ENCODE peak calls at places on chromosomes 4 and X, in nine cellular contexts. One of them, this sample, is unnamed.

GRCh38 chr4:102620697-102621497 is 119.7 kb downstream of the NFKB1 start:
- DNase-seq in endothelial cell: no peak
- DNase-seq in ovary: no peak
- DNase-seq in suprapubic skin: no peak
- DNase-seq in fibroblast of mammary gland: peak
- DNase-seq in WTC11: no peak
- DNase-seq in lower leg skin: no peak
- DNase-seq in neural progenitor cell: peak
- DNase-seq in DND-41: peak
- DNase-seq in this sample: peak

GRCh38 chr4:7124643-7125442 is 57.0 kb upstream of the GRPEL1 start:
- DNase-seq in WTC11: no peak
- DNase-seq in lower leg skin: peak
- DNase-seq in fibroblast of mammary gland: peak
- DNase-seq in ovary: peak
- DNase-seq in neural progenitor cell: no peak
- DNase-seq in endothelial cell: no peak
- DNase-seq in suprapubic skin: no peak
- DNase-seq in DND-41: no peak
- DNase-seq in this sample: no peak

GRCh38 chrX:74535211-74535621 is 79.2 kb downstream of the RLIM start:
- DNase-seq in lower leg skin: no peak
- DNase-seq in fibroblast of mammary gland: peak
- DNase-seq in DND-41: no peak
- DNase-seq in endothelial cell: peak
- DNase-seq in neural progenitor cell: peak
- DNase-seq in WTC11: peak
- DNase-seq in suprapubic skin: no peak
- DNase-seq in ovary: peak
- DNase-seq in this sample: no peak

GRCh38 chrX:40121618-40122017 is 23.9 kb upstream of the BCOR start:
- DNase-seq in ovary: no peak
- DNase-seq in WTC11: no peak
- DNase-seq in suprapubic skin: no peak
- DNase-seq in fibroblast of mammary gland: no peak
- DNase-seq in neural progenitor cell: no peak
- DNase-seq in endothelial cell: no peak
- DNase-seq in DND-41: no peak
- DNase-seq in lower leg skin: no peak
- DNase-seq in this sample: no peak

GRCh38 chrX:139112432-139112831 is 400.9 kb upstream of the FGF13 start:
- DNase-seq in neural progenitor cell: no peak
- DNase-seq in lower leg skin: no peak
- DNase-seq in suprapubic skin: no peak
- DNase-seq in WTC11: no peak
- DNase-seq in endothelial cell: no peak
- DNase-seq in ovary: no peak
- DNase-seq in fibroblast of mammary gland: peak
- DNase-seq in DND-41: no peak
- DNase-seq in this sample: no peak

GRCh38 chr4:7135389-7135746 is 57.0 kb upstream of the SORCS2 start:
- DNase-seq in fibroblast of mammary gland: peak
- DNase-seq in suprapubic skin: no peak
- DNase-seq in endothelial cell: no peak
- DNase-seq in neural progenitor cell: no peak
- DNase-seq in lower leg skin: no peak
- DNase-seq in DND-41: no peak
- DNase-seq in WTC11: no peak
- DNase-seq in ovary: no peak
- DNase-seq in this sample: no peak

GRCh38 chr4:8215001-8215427 is 15.9 kb downstream of the SH3TC1 start:
- DNase-seq in WTC11: no peak
- DNase-seq in suprapubic skin: no peak
- DNase-seq in neural progenitor cell: no peak
- DNase-seq in fibroblast of mammary gland: peak
- DNase-seq in lower leg skin: no peak
- DNase-seq in ovary: peak
- DNase-seq in DND-41: no peak
- DNase-seq in endothelial cell: no peak
- DNase-seq in this sample: no peak

GRCh38 chrX:154378059-154378798 is 866 bp upstream of the EMD start:
- DNase-seq in DND-41: peak
- DNase-seq in endothelial cell: peak
- DNase-seq in ovary: peak
- DNase-seq in neural progenitor cell: no peak
- DNase-seq in lower leg skin: peak
- DNase-seq in WTC11: peak
- DNase-seq in suprapubic skin: no peak
- DNase-seq in fibroblast of mammary gland: peak
- DNase-seq in this sample: peak

GRCh38 chr4:99490286-99490685 is 20.5 kb upstream of the C4orf17 start:
- DNase-seq in neural progenitor cell: no peak
- DNase-seq in endothelial cell: no peak
- DNase-seq in DND-41: no peak
- DNase-seq in ovary: no peak
- DNase-seq in suprapubic skin: no peak
- DNase-seq in fibroblast of mammary gland: no peak
- DNase-seq in WTC11: no peak
- DNase-seq in lower leg skin: no peak
- DNase-seq in this sample: no peak

GRCh38 chr4:77073106-77073858 is 2.5 kb downstream of the CCNI start:
- DNase-seq in DND-41: no peak
- DNase-seq in suprapubic skin: no peak
- DNase-seq in endothelial cell: no peak
- DNase-seq in ovary: no peak
- DNase-seq in WTC11: no peak
- DNase-seq in neural progenitor cell: no peak
- DNase-seq in fibroblast of mammary gland: peak
- DNase-seq in lower leg skin: no peak
- DNase-seq in this sample: no peak

GRCh38 chr4:8779371-8779988 is 92.2 kb downstream of the HMX1 start:
- DNase-seq in lower leg skin: no peak
- DNase-seq in DND-41: no peak
- DNase-seq in suprapubic skin: no peak
- DNase-seq in ovary: no peak
- DNase-seq in WTC11: no peak
- DNase-seq in neural progenitor cell: no peak
- DNase-seq in fibroblast of mammary gland: no peak
- DNase-seq in endothelial cell: no peak
- DNase-seq in this sample: no peak

GRCh38 chrX:143058096-143058495 is 32.4 kb downstream of the SPANXN4 start:
- DNase-seq in neural progenitor cell: peak
- DNase-seq in ovary: no peak
- DNase-seq in DND-41: no peak
- DNase-seq in WTC11: no peak
- DNase-seq in suprapubic skin: no peak
- DNase-seq in endothelial cell: no peak
- DNase-seq in fibroblast of mammary gland: no peak
- DNase-seq in lower leg skin: no peak
- DNase-seq in this sample: no peak

GRCh38 chr4:106530816-106531215 is 162.2 kb upstream of the GIMD1 start:
- DNase-seq in fibroblast of mammary gland: peak
- DNase-seq in lower leg skin: no peak
- DNase-seq in suprapubic skin: no peak
- DNase-seq in endothelial cell: no peak
- DNase-seq in DND-41: no peak
- DNase-seq in neural progenitor cell: no peak
- DNase-seq in ovary: no peak
- DNase-seq in WTC11: no peak
- DNase-seq in this sample: no peak

GRCh38 chr4:5780831-5781480 is 70.0 kb downstream of the EVC start:
- DNase-seq in ovary: no peak
- DNase-seq in suprapubic skin: no peak
- DNase-seq in WTC11: no peak
- DNase-seq in lower leg skin: no peak
- DNase-seq in fibroblast of mammary gland: peak
- DNase-seq in endothelial cell: no peak
- DNase-seq in neural progenitor cell: no peak
- DNase-seq in DND-41: no peak
- DNase-seq in this sample: no peak

GRCh38 chr4:5772528-5773270 is 61.7 kb downstream of the EVC start:
- DNase-seq in ovary: no peak
- DNase-seq in WTC11: no peak
- DNase-seq in lower leg skin: no peak
- DNase-seq in DND-41: no peak
- DNase-seq in suprapubic skin: no peak
- DNase-seq in endothelial cell: no peak
- DNase-seq in neural progenitor cell: no peak
- DNase-seq in fibroblast of mammary gland: no peak
- DNase-seq in this sample: no peak

GRCh38 chr4:5774416-5775056 is 63.5 kb downstream of the EVC start:
- DNase-seq in DND-41: no peak
- DNase-seq in lower leg skin: no peak
- DNase-seq in ovary: no peak
- DNase-seq in WTC11: no peak
- DNase-seq in endothelial cell: no peak
- DNase-seq in neural progenitor cell: no peak
- DNase-seq in fibroblast of mammary gland: no peak
- DNase-seq in suprapubic skin: no peak
- DNase-seq in this sample: no peak

GRCh38 chr4:5773271-5773555 is 62.2 kb downstream of the EVC start:
- DNase-seq in DND-41: no peak
- DNase-seq in neural progenitor cell: no peak
- DNase-seq in endothelial cell: no peak
- DNase-seq in lower leg skin: no peak
- DNase-seq in WTC11: no peak
- DNase-seq in suprapubic skin: no peak
- DNase-seq in fibroblast of mammary gland: peak
- DNase-seq in ovary: no peak
- DNase-seq in this sample: no peak

GRCh38 chr4:5776510-5776909 is 65.5 kb downstream of the EVC start:
- DNase-seq in DND-41: no peak
- DNase-seq in WTC11: no peak
- DNase-seq in suprapubic skin: no peak
- DNase-seq in fibroblast of mammary gland: no peak
- DNase-seq in ovary: no peak
- DNase-seq in endothelial cell: no peak
- DNase-seq in neural progenitor cell: no peak
- DNase-seq in lower leg skin: no peak
- DNase-seq in this sample: no peak
- TF ChIP-seq CTCF in DND-41: no peak
- TF ChIP-seq CTCF in WTC11: no peak
- TF ChIP-seq CTCF in suprapubic skin: no peak
- TF ChIP-seq CTCF in fibroblast of mammary gland: no peak
- TF ChIP-seq CTCF in ovary: no peak
- TF ChIP-seq CTCF in endothelial cell: no peak
- TF ChIP-seq CTCF in neural progenitor cell: no peak
- TF ChIP-seq CTCF in lower leg skin: no peak
- TF ChIP-seq CTCF in this sample: no peak

DNA sequence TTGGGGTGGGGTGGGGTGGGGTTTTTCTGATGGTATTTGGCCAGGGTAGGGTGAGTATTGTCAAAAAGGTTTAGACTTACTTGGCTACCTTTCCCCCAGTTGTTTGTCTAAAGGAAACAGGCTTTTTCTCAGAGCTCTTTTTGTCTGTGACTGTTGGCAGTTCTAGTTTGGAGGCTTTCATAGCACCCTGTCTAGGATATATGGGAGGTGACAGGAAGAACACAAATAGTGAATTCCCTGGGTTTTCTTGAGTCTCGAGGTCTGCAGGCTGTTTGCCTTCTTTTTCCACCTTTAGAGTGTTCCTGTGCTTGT is 13.5 kb downstream of the RPS6KA3 start:
- DNase-seq in fibroblast of mammary gland: no peak
- DNase-seq in suprapubic skin: no peak
- DNase-seq in ovary: no peak
- DNase-seq in DND-41: no peak
- DNase-seq in WTC11: no peak
- DNase-seq in endothelial cell: no peak
- DNase-seq in lower leg skin: no peak
- DNase-seq in neural progenitor cell: no peak
- DNase-seq in this sample: no peak
- TF ChIP-seq CTCF in fibroblast of mammary gland: no peak
- TF ChIP-seq CTCF in suprapubic skin: no peak
- TF ChIP-seq CTCF in ovary: no peak
- TF ChIP-seq CTCF in DND-41: no peak
- TF ChIP-seq CTCF in WTC11: no peak
- TF ChIP-seq CTCF in endothelial cell: no peak
- TF ChIP-seq CTCF in lower leg skin: no peak
- TF ChIP-seq CTCF in neural progenitor cell: no peak
- TF ChIP-seq CTCF in this sample: no peak

DNA sequence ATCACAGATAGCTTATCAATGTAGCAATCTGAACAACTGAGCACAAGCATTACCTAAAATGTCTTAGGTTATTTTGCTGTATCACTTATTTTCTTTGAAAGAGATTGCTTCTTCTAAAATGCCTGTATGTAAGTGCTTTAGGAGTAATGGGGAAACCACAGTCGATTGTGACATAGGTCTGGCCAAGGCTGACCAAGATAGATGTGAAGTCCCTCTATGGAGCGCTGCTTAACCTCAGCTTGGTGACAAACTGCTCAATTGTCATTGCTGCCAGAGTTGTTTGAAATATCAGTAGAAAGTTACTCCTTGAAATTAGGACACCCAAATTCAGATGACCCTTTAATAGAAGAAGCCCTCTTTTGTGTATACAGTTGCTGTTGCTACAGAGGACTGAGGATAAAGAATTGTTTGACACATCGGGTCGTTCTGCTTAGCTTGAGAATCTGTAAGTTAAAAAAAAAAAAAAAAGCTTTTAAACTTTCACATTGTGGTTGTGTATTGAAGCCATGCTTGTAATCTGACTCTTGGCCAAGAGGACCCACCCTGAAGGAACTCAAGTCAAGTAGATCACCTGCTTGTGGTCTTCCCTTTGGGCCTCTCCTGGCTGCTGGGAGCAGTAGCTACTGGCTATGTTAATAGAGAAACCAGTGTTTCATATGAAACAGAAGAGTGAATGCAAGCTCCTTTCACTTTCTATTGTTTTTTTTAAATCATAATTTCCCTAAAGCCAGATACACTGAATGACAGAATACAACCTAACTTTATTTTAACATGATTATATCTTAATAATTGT is 402.2 kb upstream of the NDST4 start:
- DNase-seq in ovary: no peak
- DNase-seq in DND-41: peak
- DNase-seq in fibroblast of mammary gland: no peak
- DNase-seq in lower leg skin: no peak
- DNase-seq in suprapubic skin: no peak
- DNase-seq in endothelial cell: no peak
- DNase-seq in neural progenitor cell: no peak
- DNase-seq in WTC11: no peak
- DNase-seq in this sample: no peak
- TF ChIP-seq CTCF in ovary: no peak
- TF ChIP-seq CTCF in DND-41: no peak
- TF ChIP-seq CTCF in fibroblast of mammary gland: no peak
- TF ChIP-seq CTCF in lower leg skin: no peak
- TF ChIP-seq CTCF in suprapubic skin: no peak
- TF ChIP-seq CTCF in endothelial cell: no peak
- TF ChIP-seq CTCF in neural progenitor cell: no peak
- TF ChIP-seq CTCF in WTC11: no peak
- TF ChIP-seq CTCF in this sample: no peak

DNA sequence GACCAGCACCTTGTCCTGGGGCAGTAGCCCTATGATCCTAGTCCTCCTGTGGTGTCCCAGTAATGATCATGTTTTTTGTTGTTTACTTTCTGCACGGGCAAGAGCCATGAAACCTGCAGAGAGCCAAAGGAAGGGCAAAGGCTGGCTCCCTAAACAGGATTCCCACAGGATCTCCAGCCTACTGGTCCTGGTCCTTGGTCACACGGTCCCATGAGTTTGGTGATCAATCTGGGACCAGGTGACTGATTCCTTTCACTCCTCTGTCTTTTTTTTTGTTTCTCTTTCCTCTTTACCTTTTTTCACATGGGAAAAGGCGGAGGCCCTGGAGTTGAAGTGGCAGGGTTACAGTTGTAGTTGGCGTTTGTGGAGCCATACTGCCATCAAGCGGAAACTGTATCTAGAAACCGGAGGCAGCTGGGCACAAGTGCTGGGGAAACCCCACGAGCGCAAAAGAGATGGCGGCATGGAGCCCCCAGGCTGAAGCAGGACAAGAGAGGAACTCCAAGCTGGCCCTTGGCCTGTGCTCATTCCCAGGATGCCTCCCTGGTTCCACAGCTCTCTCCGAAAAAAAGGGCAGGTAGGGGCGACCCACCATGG is 34.6 kb downstream of the NBDY start:
- DNase-seq in ovary: peak
- DNase-seq in DND-41: no peak
- DNase-seq in neural progenitor cell: peak
- DNase-seq in endothelial cell: no peak
- DNase-seq in fibroblast of mammary gland: peak
- DNase-seq in lower leg skin: no peak
- DNase-seq in suprapubic skin: peak
- DNase-seq in WTC11: no peak
- DNase-seq in this sample: no peak
- TF ChIP-seq CTCF in ovary: peak
- TF ChIP-seq CTCF in DND-41: no peak
- TF ChIP-seq CTCF in neural progenitor cell: peak
- TF ChIP-seq CTCF in endothelial cell: no peak
- TF ChIP-seq CTCF in fibroblast of mammary gland: peak
- TF ChIP-seq CTCF in lower leg skin: no peak
- TF ChIP-seq CTCF in suprapubic skin: no peak
- TF ChIP-seq CTCF in WTC11: no peak
- TF ChIP-seq CTCF in this sample: no peak